ENCODE peak calls at places on chromosomes 12 and 14, in eight cellular contexts. Q is upper lobe of left lung, J is omental fat pad, W is heart left ventricle, Y is fibroblast of lung, N is heart right ventricle, E is sigmoid colon, F is mesothelial cell of epicardium. A is an unnamed sample.
A peak's percentile ranks its signal among the peaks of the same experiment; 100 is the strongest.

GRCh38 chr14:70907996-70908917 is 998 bp downstream of the PCNX1 start:
- DNase-seq in Q (peak; percentile 91), J (peak; percentile 44), W (peak; percentile 80), Y (peak; percentile 64), N (peak; percentile 68), E (peak; percentile 76), F (peak; percentile 65), A (peak; percentile 71)

GRCh38 chr12:124763594-124763979 is 100.1 kb downstream of the SCARB1 start:
- DNase-seq in Q (no peak), J (no peak), W (no peak), Y (no peak), N (no peak), E (no peak), F (no peak), A (no peak)

GRCh38 chr14:101477648-101478047 is 83.6 kb upstream of the DIO3 start:
- DNase-seq in Q (no peak), J (no peak), W (no peak), Y (peak; percentile 13), N (no peak), E (no peak), F (no peak), A (peak; percentile 37)

GRCh38 chr12:114625294-114625851 is 58.6 kb downstream of the TBX3 start:
- DNase-seq in Q (no peak), J (no peak), W (no peak), Y (peak; percentile 80), N (peak; percentile 19), E (no peak), F (peak; percentile 74), A (peak; percentile 76)

GRCh38 chr12:26863515-26863914 is 30.5 kb upstream of the ITPR2 start:
- DNase-seq in Q (no peak), J (no peak), W (no peak), Y (peak; percentile 34), N (no peak), E (no peak), F (no peak), A (no peak)

GRCh38 chr12:119988788-119989618 is at the start of gene BICDL1:
- DNase-seq in Q (peak; percentile 97), J (no peak), W (peak; percentile 85), Y (peak; percentile 20), N (peak; percentile 12), E (no peak), F (peak; percentile 87), A (peak; percentile 86)

GRCh38 chr14:71466942-71467341 is 465.3 kb upstream of the RGS6 start:
- DNase-seq in Q (no peak), J (no peak), W (no peak), Y (no peak), N (no peak), E (no peak), F (no peak), A (no peak)

GRCh38 chr12:2919249-2919648 is 28.6 kb downstream of the TULP3 start:
- DNase-seq in Q (no peak), J (no peak), W (no peak), Y (no peak), N (no peak), E (no peak), F (no peak), A (no peak)

GRCh38 chr14:69316449-69317391 is 56.8 kb downstream of the GALNT16 start:
- DNase-seq in Q (no peak), J (no peak), W (peak; percentile 52), Y (peak; percentile 98), N (peak; percentile 84), E (peak; percentile 90), F (peak; percentile 34), A (peak; percentile 42)

GRCh38 chr14:32696325-32697101 is 242.2 kb upstream of the NPAS3 start:
- DNase-seq in Q (no peak), J (no peak), W (no peak), Y (no peak), N (no peak), E (no peak), F (no peak), A (no peak)

GRCh38 chr12:6697584-6698351 is 2.8 kb downstream of the PIANP start:
- DNase-seq in Q (peak; percentile 55), J (no peak), W (no peak), Y (peak; percentile 52), N (no peak), E (peak; percentile 42), F (peak; percentile 53), A (no peak)
- TF ChIP-seq CTCF in Q (no peak), J (no peak), W (peak; percentile 27), Y (peak; percentile 60), N (peak; percentile 50), E (no peak), F (no peak), A (peak; percentile 74)

GRCh38 chr12:115983226-115983798 is 294.2 kb downstream of the MED13L start:
- DNase-seq in Q (no peak), J (no peak), W (no peak), Y (no peak), N (no peak), E (no peak), F (no peak), A (no peak)
- TF ChIP-seq CTCF in Q (no peak), J (no peak), W (no peak), Y (peak; percentile 25), N (no peak), E (no peak), F (no peak), A (peak; percentile 38)

GRCh38 chr12:52442600-52443061 is 8.5 kb upstream of the KRT75 start:
- DNase-seq in Q (no peak), J (no peak), W (no peak), Y (peak; percentile 59), N (no peak), E (no peak), F (no peak), A (no peak)
- TF ChIP-seq CTCF in Q (no peak), J (no peak), W (no peak), Y (no peak), N (no peak), E (no peak), F (no peak), A (no peak)

GRCh38 chr14:104150201-104151027 is 12.0 kb downstream of the KIF26A start:
- DNase-seq in Q (peak; percentile 48), J (no peak), W (peak; percentile 59), Y (peak; percentile 27), N (peak; percentile 51), E (no peak), F (peak; percentile 65), A (no peak)
- TF ChIP-seq CTCF in Q (no peak), J (no peak), W (no peak), Y (peak; percentile 31), N (no peak), E (no peak), F (peak; percentile 74), A (peak; percentile 73)

DNA sequence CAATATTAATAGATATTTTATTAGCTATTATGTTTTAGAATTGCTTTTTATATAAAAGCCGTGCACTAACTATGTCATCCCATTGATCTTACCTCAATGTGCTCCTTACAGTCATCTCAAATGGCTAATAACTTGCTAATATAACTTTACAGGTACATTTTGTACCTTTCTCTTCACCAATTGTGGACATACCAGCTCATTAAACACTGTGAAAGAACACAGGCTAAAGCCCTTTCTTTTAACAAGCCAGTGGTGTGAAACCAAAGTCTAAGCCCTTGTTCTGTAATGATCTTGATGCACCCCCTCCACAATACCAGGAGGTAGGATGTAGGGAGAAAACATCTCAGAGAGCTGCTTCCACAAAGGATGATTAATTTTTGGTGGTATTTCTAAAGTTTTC is 675.3 kb upstream of the USP15 start:
- DNase-seq in Q (no peak), J (no peak), W (no peak), Y (no peak), N (no peak), E (no peak), F (no peak), A (no peak)
- TF ChIP-seq CTCF in Q (no peak), J (no peak), W (no peak), Y (no peak), N (no peak), E (no peak), F (no peak), A (no peak)

A was measured in type B pancreatic cell.